ENCODE peak calls at places on chromosome 2, in six cellular contexts. S is HepG2; Z is heart left ventricle; P is sigmoid colon; T is CD4-positive, alpha-beta T cell; U is heart right ventricle. C is an unnamed sample.

GRCh38 chr2:1140389-1141003 is 189.8 kb downstream of the SNTG2 start:
- DNase-seq in S (peak; percentile 24), Z (no peak), P (no peak), T (no peak), U (peak; percentile 29), C (no peak)

GRCh38 chr2:57669570-57669969 is 377.0 kb upstream of the VRK2 start:
- DNase-seq in S (no peak), Z (no peak), P (no peak), T (no peak), U (no peak), C (no peak)

GRCh38 chr2:30665761-30666306 is 141.4 kb downstream of the CAPN13 start:
- DNase-seq in S (no peak), Z (no peak), P (peak; percentile 55), T (no peak), U (no peak), C (no peak)

GRCh38 chr2:138536302-138536701 is 34.7 kb downstream of the SPOPL start:
- DNase-seq in S (no peak), Z (no peak), P (no peak), T (no peak), U (no peak), C (no peak)

GRCh38 chr2:224584111-224584764 is 925 bp downstream of the CUL3 start:
- DNase-seq in S (peak; percentile 34), Z (peak; percentile 45), P (peak; percentile 68), T (no peak), U (peak; percentile 27), C (peak; percentile 50)

GRCh38 chr2:105395691-105396090 is 3.2 kb downstream of the FHL2 start:
- DNase-seq in S (no peak), Z (peak; percentile 51), P (no peak), T (no peak), U (no peak), C (no peak)

GRCh38 chr2:159786938-159787337 is 11.1 kb downstream of the CD302 start:
- DNase-seq in S (no peak), Z (no peak), P (no peak), T (no peak), U (no peak), C (no peak)

GRCh38 chr2:215961981-215962380 is 51.4 kb downstream of the MREG start:
- DNase-seq in S (no peak), Z (no peak), P (no peak), T (no peak), U (no peak), C (no peak)

GRCh38 chr2:78290581-78291214 is 734.8 kb upstream of the REG3G start:
- DNase-seq in S (no peak), Z (no peak), P (no peak), T (no peak), U (no peak), C (no peak)

DNA sequence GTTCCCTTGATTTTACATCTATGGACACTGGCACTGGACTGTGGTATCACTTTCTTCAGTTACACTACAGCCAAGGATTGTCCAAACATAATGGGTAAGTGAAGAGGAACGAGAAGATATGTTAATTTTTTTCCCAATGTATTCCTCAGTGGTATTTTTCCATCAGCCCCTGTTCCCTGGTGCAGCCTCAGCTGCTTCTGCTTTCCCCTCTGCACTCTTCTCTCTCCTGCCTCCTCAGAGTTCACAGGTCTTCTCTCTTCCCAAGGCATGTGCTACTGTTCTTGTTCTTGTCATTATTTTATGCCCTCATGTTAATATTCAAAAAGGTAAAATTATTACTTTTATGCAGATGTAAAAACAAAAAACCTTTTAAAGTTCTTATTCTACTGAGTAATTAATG is 378.0 kb upstream of the NRXN1 start:
- DNase-seq in S (no peak), Z (no peak), P (no peak), T (no peak), U (no peak), C (no peak)
- H3K27ac ChIP-seq in S (no peak overlapping the region), Z (no peak overlapping the region), P (no peak overlapping the region), T (no peak overlapping the region), U (no peak overlapping the region), C (no peak overlapping the region)

GRCh38 chr2:102772659-102773058 is 10.8 kb downstream of the TMEM182 start:
- DNase-seq in S (no peak), Z (no peak), P (no peak), T (no peak), U (no peak), C (no peak)
- H3K27ac ChIP-seq in S (no peak overlapping the region), Z (peak overlapping the region; percentile 44), P (no peak overlapping the region), T (no peak overlapping the region), U (peak overlapping the region; percentile 22), C (no peak overlapping the region)

DNA sequence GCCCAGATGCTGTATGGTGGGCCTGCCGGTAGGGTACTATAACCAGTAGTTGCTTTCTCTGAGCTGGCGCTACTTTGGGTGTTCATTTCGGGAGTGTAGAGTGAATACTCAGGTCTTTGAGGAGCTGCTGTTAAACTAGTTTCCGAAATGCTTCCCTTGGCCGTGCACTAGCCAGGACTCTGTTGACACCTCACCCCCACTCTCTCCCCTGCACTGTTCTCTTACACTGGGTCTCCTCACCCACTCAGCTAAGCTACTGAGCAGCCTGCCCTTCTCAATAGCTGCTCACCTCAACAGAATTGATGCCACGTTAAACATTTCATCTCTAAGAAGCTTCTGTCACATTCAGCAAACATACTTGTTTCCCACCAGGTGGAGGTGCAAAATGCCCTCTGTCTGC is 86.9 kb downstream of the RAPGEF4 start:
- DNase-seq in S (no peak), Z (no peak), P (no peak), T (no peak), U (no peak), C (no peak)
- H3K27ac ChIP-seq in S (no peak overlapping the region), Z (peak overlapping the region; percentile 77), P (no peak overlapping the region), T (no peak overlapping the region), U (peak overlapping the region; percentile 63), C (no peak overlapping the region)

GRCh38 chr2:219626540-219626939 is 890 bp upstream of the SLC4A3 start:
- DNase-seq in S (peak; percentile 35), Z (no peak), P (no peak), T (no peak), U (no peak), C (no peak)
- H3K27ac ChIP-seq in S (no peak overlapping the region), Z (peak overlapping the region; percentile 98), P (no peak overlapping the region), T (no peak overlapping the region), U (peak overlapping the region; percentile 89), C (no peak overlapping the region)

DNA sequence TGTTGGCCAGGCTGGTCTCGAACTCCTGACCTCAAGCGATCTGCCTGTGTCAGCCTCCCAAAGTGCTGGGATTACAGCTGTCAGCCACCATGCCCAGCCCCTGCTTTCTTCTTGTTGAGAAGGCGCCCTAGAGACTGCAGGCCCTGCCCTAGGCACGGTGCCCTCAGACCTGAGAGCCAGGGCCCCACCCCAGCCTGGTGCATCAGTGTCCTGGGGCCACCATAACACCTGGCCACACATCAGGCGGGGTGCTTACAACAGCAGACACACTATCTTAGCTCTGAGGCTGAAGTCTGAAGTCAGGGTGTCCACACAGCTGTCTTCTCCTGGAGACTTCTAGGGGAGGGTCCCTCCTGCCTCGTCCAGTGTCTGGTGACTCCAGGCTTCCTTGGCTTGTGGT is 120.6 kb downstream of the NDUFA10 start:
- DNase-seq in S (no peak), Z (no peak), P (no peak), T (no peak), U (no peak), C (no peak)
- H3K27ac ChIP-seq in S (no peak overlapping the region), Z (no peak overlapping the region), P (no peak overlapping the region), T (no peak overlapping the region), U (no peak overlapping the region), C (no peak overlapping the region)

DNA sequence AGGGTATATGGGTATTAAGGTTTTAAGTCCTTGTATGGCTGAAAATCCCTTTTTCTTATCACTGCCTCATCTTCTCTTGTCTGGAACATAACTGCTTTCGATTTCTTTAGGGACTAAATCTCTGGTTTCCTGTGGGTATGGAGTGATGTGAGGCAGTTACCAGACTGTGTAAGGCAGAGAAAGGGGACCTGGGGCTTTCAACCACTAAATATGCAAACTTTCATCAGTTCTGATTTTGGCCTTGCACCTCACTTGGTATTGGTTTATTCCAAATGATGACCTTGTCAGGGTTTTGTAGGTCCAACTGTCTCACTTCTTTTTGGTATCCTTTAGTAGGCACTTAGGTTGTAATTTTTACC is 9.3 kb downstream of the MAP4K4 start:
- DNase-seq in S (no peak), Z (no peak), P (no peak), T (no peak), U (no peak), C (no peak)
- H3K27ac ChIP-seq in S (no peak overlapping the region), Z (no peak overlapping the region), P (no peak overlapping the region), T (peak overlapping the region; percentile 40), U (no peak overlapping the region), C (no peak overlapping the region)

DNA sequence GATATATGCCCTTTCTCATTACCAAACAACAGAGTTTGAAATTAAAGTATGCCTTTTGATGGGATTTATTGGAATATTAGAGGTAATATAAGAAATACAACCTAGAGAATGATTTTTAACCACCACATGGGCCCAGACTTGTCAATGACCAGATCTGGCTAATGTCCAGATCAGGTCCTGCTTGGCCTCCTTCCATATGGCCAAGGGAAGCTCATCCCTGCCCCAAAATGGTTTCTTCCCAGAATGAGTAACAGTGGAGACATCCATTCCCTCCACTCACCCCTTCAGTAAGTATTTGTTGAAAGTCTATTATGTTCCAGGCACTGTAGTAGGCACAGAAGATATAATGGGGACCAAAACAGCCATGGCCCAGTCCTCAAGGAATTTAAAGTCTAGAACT is 54.9 kb downstream of the ANTXR1 start:
- DNase-seq in S (no peak), Z (no peak), P (no peak), T (no peak), U (no peak), C (no peak)
- H3K27ac ChIP-seq in S (no peak overlapping the region), Z (peak overlapping the region; percentile 69), P (peak overlapping the region; percentile 30), T (no peak overlapping the region), U (peak overlapping the region; percentile 62), C (no peak overlapping the region)

DNA sequence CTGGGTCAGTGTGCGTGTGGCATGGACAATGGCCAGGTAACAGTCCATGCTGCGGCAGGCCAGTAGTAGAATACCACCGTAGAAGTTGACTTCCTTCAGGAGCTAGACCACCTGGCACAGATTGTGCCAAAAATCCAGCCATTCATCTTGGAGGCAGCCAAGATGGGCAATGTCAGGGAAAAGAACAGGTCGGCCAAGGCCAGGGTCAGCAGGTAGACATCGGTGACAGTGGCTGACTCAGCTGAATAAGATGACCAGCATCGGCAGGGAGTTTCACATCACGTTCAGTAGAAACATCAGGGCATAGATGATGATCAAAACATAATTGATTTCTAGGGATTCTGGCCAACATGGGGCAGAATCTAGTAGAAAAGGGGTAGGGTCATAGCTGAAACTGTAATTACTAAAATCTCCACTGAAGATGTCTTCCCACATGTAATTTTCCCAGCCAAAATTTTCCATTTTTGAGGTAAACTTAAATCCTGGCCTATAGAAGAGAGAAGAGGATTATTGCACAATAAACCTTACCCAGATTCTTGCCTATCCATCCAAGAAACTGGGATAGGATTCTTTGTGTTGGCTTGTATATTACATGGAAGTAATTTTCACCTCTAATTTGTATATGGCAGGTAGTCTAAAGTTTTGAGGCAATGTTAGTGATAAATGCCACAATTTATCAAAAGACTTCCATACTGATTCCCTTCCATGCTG is 7.9 kb upstream of the RUFY4 start:
- DNase-seq in S (no peak), Z (no peak), P (no peak), T (no peak), U (no peak), C (no peak)
- H3K27ac ChIP-seq in S (no peak overlapping the region), Z (no peak overlapping the region), P (no peak overlapping the region), T (no peak overlapping the region), U (no peak overlapping the region), C (no peak overlapping the region)

GRCh38 chr2:189111063-189111715 is 68.4 kb downstream of the COL5A2 start:
- DNase-seq in S (no peak), Z (no peak), P (no peak), T (no peak), U (no peak), C (no peak)
- H3K27ac ChIP-seq in S (no peak overlapping the region), Z (no peak overlapping the region), P (no peak overlapping the region), T (no peak overlapping the region), U (no peak overlapping the region), C (no peak overlapping the region)

GRCh38 chr2:27921424-27921823 is 30.9 kb downstream of the BABAM2 start:
- DNase-seq in S (no peak), Z (no peak), P (no peak), T (no peak), U (no peak), C (no peak)
- H3K27ac ChIP-seq in S (no peak overlapping the region), Z (no peak overlapping the region), P (no peak overlapping the region), T (no peak overlapping the region), U (peak overlapping the region; percentile 73), C (no peak overlapping the region)